ENCODE peak calls at places on chromosome 7, in four cellular contexts. T is fibroblast of lung, V is suprapubic skin, N is activated B cell treated with CpG ODN at 0.5 μM for 24 hours. O is an unnamed sample.

GRCh38 chr7:100485514-100485913 is 1.8 kb downstream of the NYAP1 start:
- DNase-seq in N (no peak), V (no peak), T (no peak), O (no peak)

GRCh38 chr7:111510584-111511378 is 51.5 kb downstream of the IMMP2L start:
- DNase-seq in N (no peak), V (no peak), T (no peak), O (no peak)

GRCh38 chr7:36396150-36396549 is 6.5 kb downstream of the ANLN start:
- DNase-seq in T (peak; percentile 78), N (no peak), V (no peak), O (no peak)

GRCh38 chr7:156655232-156655628 is 14.7 kb downstream of the RNF32 start:
- DNase-seq in N (no peak), V (no peak), T (no peak), O (no peak)

GRCh38 chr7:140084972-140085371 is 22.2 kb upstream of the PARP12 start:
- DNase-seq in T (no peak), V (no peak), N (no peak), O (no peak)

GRCh38 chr7:47852330-47853245 is 95.7 kb downstream of the PKD1L1 start:
- DNase-seq in N (no peak), T (no peak), V (no peak), O (no peak)

GRCh38 chr7:132656846-132657776 is 80.8 kb upstream of the PLXNA4 start:
- DNase-seq in V (no peak), N (no peak), T (no peak), O (no peak)

GRCh38 chr7:70040971-70041766 is 442.9 kb downstream of the AUTS2 start:
- DNase-seq in T (peak; percentile 33), N (no peak), V (no peak), O (no peak)

GRCh38 chr7:118684796-118685195 is 460.3 kb downstream of the ANKRD7 start:
- DNase-seq in N (no peak), T (no peak), V (no peak), O (no peak)

GRCh38 chr7:157080111-157080730 is 58.5 kb upstream of the UBE3C start:
- DNase-seq in T (no peak), V (peak; percentile 11), N (no peak), O (no peak)

GRCh38 chr7:23970193-23970592 is 260.2 kb downstream of the STK31 start:
- DNase-seq in V (no peak), N (no peak), T (no peak), O (no peak)

GRCh38 chr7:143936087-143937009 is 1.3 kb downstream of the OR2F2 start:
- DNase-seq in T (peak; percentile 54), V (no peak), N (no peak), O (no peak)

GRCh38 chr7:124137664-124138063 is 104.8 kb upstream of the TMEM229A start:
- DNase-seq in T (no peak), N (no peak), V (no peak), O (no peak)

GRCh38 chr7:55120501-55121198 is 101.8 kb downstream of the EGFR start:
- DNase-seq in V (no peak), N (no peak), T (peak; percentile 71), O (no peak)

GRCh38 chr7:6649241-6649961 is 12.3 kb downstream of the ZNF316 start:
- DNase-seq in V (peak; percentile 51), T (no peak), N (no peak), O (no peak)

GRCh38 chr7:6648815-6649104 is 11.6 kb downstream of the ZNF316 start:
- DNase-seq in T (no peak), V (peak; percentile 37), N (no peak), O (no peak)

GRCh38 chr7:6647080-6647479 is 10.0 kb downstream of the ZNF316 start:
- DNase-seq in V (no peak), T (no peak), N (no peak), O (no peak)

GRCh38 chr7:6647541-6647940 is 10.4 kb downstream of the ZNF316 start:
- DNase-seq in V (no peak), T (no peak), N (no peak), O (no peak)

GRCh38 chr7:6648066-6648814 is 11.1 kb downstream of the ZNF316 start:
- DNase-seq in V (peak; percentile 49), T (no peak), N (no peak), O (no peak)
- TF ChIP-seq CTCF in V (no peak), T (no peak), N (no peak), O (no peak)

GRCh38 chr7:42689626-42690025 is 222.2 kb downstream of the C7orf25 start:
- DNase-seq in V (no peak), T (no peak), N (no peak), O (no peak)
- TF ChIP-seq CTCF in V (no peak), T (no peak), N (no peak), O (no peak)

DNA sequence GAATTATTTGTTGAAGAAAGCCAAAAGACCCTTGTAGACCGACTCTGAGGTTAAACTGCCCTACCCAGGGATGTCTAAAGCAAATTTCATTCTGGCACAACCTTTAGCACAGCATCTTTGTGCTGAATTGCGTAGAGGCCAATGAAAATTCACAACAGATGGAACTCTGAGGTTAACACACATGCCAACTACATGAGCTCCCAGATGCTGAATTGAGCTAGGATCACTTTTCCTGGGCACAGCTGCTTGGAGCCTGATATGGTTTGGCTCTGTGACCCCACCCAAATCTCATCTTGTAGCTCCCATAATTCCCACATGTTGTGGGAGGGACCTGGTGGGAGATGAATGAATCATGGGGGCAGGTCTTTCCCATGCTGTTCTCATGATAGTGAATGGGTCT is 158.0 kb upstream of the PTN start:
- DNase-seq in N (no peak), T (no peak), V (no peak), O (no peak)
- TF ChIP-seq CTCF in N (no peak), T (no peak), V (no peak), O (no peak)

GRCh38 chr7:4943297-4943696 is 15.7 kb downstream of the MMD2 start:
- DNase-seq in T (no peak), V (no peak), N (no peak), O (no peak)
- TF ChIP-seq CTCF in T (no peak), V (no peak), N (no peak), O (no peak)

DNA sequence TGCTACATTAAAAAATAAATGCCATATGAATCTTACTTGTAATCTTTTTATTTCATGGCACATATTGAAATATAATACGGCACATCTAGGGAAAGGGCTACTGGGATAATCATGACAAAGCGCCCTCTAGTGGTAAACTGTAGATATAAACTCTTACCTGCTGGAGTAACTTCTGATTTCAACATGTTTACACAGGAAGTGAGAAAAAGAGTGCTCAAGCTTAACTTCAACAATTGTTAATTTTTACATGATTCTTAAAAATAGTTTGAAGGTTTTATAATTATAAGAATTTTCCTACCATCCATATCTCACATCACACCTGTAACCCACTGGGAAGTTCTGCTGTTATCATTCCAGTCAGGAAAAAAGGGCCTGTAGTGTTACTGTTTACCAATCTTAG is 2.0 kb upstream of the HEPACAM2 start:
- DNase-seq in V (no peak), N (no peak), T (peak; percentile 43), O (no peak)
- TF ChIP-seq CTCF in V (peak; percentile 63), N (peak; percentile 68), T (peak; percentile 66), O (peak; percentile 94)

GRCh38 chr7:45984386-45985295 is 63.6 kb upstream of the IGFBP3 start:
- DNase-seq in N (no peak), T (no peak), V (no peak), O (no peak)
- TF ChIP-seq CTCF in N (no peak), T (no peak), V (no peak), O (no peak)

DNA sequence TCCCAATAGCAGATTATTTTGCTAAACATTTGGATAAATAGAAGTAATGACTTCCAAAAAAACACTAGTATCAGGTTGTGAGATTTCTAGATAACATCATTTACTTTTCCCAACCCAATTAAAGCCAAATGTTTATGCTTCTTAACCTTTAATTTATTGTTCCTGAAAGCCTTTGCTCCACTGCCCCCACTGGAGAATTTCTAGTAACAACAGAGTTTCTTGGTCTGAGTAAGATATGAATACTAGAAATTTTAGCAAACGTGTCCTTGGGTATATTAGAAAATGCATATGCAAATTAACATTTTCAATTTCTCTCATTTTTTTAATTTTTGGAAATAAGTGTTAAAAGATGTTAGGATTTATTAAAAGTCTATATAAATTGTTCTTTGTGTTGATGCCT is 958.0 kb upstream of the PHF14 start:
- DNase-seq in N (no peak), V (no peak), T (no peak), O (no peak)
- TF ChIP-seq CTCF in N (no peak), V (no peak), T (no peak), O (no peak)

DNA sequence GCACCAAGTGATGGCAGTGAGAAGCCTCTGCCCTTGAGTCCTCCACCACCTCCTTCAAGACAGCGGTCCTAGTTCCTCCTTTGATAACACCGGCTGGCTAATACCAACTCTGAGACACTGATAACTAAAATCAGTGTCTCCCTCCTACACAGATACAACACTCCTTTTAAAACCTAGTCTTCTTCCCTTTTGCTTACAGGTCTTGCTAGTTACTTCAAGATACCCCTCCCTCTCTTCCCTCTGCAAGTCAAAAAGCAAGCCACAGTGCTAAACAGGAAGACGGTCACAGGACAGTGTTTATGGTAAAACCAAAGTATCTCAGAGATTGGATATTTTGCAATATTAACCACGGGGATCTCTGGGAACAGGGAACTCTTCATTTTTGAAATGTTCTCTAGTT is 4.6 kb downstream of the AKR1B1 start:
- DNase-seq in T (no peak), V (no peak), N (no peak), O (no peak)
- TF ChIP-seq CTCF in T (no peak), V (no peak), N (no peak), O (no peak)

DNA sequence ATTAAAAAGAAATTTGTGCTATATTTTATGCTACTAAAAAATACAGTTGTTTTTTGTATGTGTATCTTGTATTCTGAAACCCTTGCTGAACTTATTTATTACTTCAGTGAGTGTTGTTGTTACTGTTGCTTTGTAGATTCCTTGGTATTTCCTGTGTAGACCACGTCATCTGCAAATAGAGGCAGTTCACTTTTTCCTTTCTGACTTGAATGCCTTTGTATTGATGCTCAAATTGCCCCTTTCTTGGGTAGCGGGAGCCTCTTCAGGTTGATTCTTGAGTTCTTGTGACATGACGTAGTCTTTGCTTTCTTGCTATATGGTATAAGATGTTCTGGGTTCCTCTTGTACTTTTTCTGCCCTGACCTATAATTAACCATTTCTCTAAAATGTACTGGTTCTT is 504.1 kb downstream of the SDK1 start:
- DNase-seq in V (no peak), N (no peak), T (peak; percentile 76), O (no peak)
- TF ChIP-seq CTCF in V (no peak), N (no peak), T (no peak), O (no peak)

GRCh38 chr7:27636326-27637006 is 26.2 kb downstream of the HIBADH start:
- DNase-seq in N (no peak), V (no peak), T (no peak), O (no peak)
- TF ChIP-seq CTCF in N (no peak), V (no peak), T (no peak), O (no peak)

O was measured in CD4-positive, alpha-beta T cell.